ENCODE peak calls at places on chromosomes 11 and 22, in four cellular contexts. B is A549, M is K562, T is HepG2. W is an unnamed sample.

GRCh38 chr11:76315182-76315853 is 65.6 kb downstream of the THAP12 start:
- DNase-seq in M (no peak), B (no peak), T (no peak), W (no peak)

GRCh38 chr11:76201672-76202412 is 4.5 kb downstream of the WNT11 start:
- DNase-seq in B (no peak), T (no peak), M (no peak), W (no peak)

GRCh38 chr11:16126361-16126760 is 230.0 kb downstream of the SOX6 start:
- DNase-seq in T (peak; percentile 82), B (no peak), M (no peak), W (no peak)

GRCh38 chr11:9330387-9331384 is 16.3 kb upstream of the TMEM41B start:
- DNase-seq in M (no peak), T (no peak), B (no peak), W (no peak)

GRCh38 chr11:120555433-120555773 is 43.9 kb downstream of the GRIK4 start:
- DNase-seq in M (no peak), B (no peak), T (no peak), W (no peak)

GRCh38 chr22:11629661-11630385 is 3898.2 kb upstream of the OR11H1 start:
- DNase-seq in M (no peak), T (no peak), B (no peak), W (no peak)

GRCh38 chr11:46072172-46072964 is 48.9 kb downstream of the PHF21A start:
- DNase-seq in M (no peak), B (no peak), T (no peak), W (no peak)

GRCh38 chr22:19011075-19011474 is 75.0 kb upstream of the PRODH start:
- DNase-seq in B (no peak), M (no peak), T (no peak), W (no peak)

GRCh38 chr11:69696749-69697488 is 6.9 kb downstream of the FGF19 start:
- DNase-seq in M (no peak), T (no peak), B (no peak), W (no peak)

GRCh38 chr22:41021655-41022454 is 70.5 kb upstream of the EP300 start:
- DNase-seq in B (peak; percentile 41), M (peak; percentile 78), T (peak; percentile 36), W (peak; percentile 69)

GRCh38 chr11:119306373-119306890 is 10.5 kb downstream of the MCAM start:
- DNase-seq in M (no peak), B (no peak), T (no peak), W (no peak)

GRCh38 chr11:3169235-3169951 is 4.3 kb upstream of the OSBPL5 start:
- DNase-seq in T (no peak), M (peak; percentile 80), B (no peak), W (peak; percentile 52)

GRCh38 chr22:42439821-42440674 is 7.8 kb upstream of the NFAM1 start:
- DNase-seq in M (no peak), B (no peak), T (no peak), W (no peak)

DNA sequence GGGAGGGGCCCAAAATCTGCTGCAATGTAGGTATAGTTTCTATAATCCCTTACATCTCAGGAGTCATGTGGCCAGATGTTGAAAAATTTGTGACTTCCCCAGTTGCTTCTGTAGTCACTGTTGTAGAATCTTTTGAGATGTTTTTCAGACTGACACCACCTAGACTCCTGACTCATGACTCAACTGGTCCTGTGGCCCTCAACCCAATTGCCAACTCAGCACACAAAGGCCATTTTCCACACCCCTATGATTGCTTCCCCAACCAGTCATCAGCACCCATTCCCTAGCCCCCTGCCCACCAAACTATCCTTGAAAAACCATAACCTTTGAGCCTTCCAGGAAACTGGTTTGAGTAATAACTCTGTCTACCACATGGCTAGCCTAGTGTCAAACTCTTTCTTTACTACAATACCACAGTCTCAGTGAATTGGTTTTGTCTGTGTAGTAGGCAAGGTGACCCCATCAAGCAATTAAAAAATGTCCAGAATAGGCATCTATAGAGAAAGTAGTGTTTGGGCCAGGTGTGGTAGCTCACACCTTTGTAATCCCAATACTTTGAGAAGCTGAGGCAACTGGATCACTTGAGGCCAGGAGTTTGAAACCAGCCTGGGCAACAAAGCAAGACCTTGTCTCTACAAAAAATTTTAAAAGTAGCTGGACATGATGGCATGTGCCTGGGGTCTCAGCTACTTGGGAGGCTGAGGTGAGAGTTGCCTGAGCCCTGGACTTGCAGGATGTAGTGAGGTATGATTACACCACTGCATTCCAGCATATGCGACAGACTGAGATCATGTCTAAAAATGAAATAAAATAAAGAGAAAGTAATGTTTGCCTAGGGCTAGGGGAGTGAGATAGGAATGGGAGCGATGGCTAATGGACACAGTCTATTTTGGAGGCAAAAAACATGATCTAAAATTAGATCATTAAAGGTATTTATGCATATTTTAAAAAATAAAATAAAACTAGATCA is 24.1 kb upstream of the FEZ1 start:
- DNase-seq in T (no peak), B (no peak), M (no peak), W (no peak)
- TF ChIP-seq HMGXB4 in T (no peak), B (no peak), M (no peak), W (no peak)

DNA sequence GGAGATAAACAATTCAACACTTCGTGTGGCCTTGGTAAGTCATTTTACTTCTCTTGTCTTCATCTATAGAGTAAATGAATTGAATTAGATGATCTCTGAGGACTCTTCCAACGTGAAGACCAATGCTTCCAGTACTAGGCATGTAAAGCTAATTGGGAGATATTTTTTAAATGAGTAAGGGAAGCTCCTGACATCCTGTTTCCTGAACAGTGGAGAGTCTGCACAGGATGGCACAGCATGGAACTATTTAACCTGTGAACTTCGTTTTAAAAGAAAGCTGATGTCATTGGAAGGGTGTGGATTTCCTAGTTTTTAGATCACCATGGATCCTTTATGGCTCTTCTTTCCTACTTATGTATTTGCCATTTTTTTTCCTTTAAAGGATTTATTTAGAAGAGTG is 48.4 kb upstream of the HSD17B12 start:
- DNase-seq in B (no peak), T (no peak), M (no peak), W (no peak)
- TF ChIP-seq HMGXB4 in B (no peak), T (no peak), M (no peak), W (no peak)

GRCh38 chr22:25749420-25750169 is 7.6 kb downstream of the MYO18B start:
- DNase-seq in M (no peak), B (no peak), T (no peak), W (no peak)
- TF ChIP-seq HMGXB4 in M (no peak), B (no peak), T (no peak), W (no peak)

GRCh38 chr11:61071880-61072279 is 30.4 kb upstream of the CD5 start:
- DNase-seq in M (no peak), T (no peak), B (no peak), W (no peak)

GRCh38 chr11:61072316-61073109 is 29.8 kb upstream of the CD5 start:
- DNase-seq in T (no peak), B (no peak), M (no peak), W (no peak)

GRCh38 chr11:61069427-61069826 is 32.9 kb upstream of the CD5 start:
- DNase-seq in T (no peak), B (no peak), M (no peak), W (no peak)

GRCh38 chr11:61068581-61068980 is 33.7 kb upstream of the CD5 start:
- DNase-seq in B (no peak), T (no peak), M (no peak), W (no peak)

DNA sequence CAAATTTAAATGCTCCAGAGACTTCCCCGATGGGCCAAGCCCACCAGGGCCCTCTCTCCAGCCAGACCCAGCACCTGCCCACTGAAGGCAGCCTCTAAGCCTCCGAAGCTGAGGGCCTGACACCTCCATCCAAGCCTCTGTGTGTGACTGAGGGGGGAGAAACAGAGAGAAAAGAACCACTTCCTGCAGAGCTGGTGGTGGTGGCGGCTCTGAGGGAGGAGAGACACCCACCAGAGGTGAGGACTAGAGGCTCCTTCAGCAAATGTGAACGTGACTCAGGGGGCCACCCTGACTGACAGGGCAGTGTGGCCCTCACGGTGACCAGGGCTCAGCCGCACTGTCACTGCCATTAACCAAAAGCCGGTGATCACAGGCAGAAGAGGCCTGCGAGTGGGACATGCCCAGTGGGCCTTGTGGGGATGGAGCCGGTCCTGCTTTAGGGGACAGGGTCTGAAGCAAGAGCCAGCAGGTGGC is 31.0 kb upstream of the CD5 start:
- DNase-seq in B (no peak), M (no peak), T (no peak), W (no peak)
- TF ChIP-seq HMGXB4 in B (no peak), M (no peak), T (no peak), W (no peak)

DNA sequence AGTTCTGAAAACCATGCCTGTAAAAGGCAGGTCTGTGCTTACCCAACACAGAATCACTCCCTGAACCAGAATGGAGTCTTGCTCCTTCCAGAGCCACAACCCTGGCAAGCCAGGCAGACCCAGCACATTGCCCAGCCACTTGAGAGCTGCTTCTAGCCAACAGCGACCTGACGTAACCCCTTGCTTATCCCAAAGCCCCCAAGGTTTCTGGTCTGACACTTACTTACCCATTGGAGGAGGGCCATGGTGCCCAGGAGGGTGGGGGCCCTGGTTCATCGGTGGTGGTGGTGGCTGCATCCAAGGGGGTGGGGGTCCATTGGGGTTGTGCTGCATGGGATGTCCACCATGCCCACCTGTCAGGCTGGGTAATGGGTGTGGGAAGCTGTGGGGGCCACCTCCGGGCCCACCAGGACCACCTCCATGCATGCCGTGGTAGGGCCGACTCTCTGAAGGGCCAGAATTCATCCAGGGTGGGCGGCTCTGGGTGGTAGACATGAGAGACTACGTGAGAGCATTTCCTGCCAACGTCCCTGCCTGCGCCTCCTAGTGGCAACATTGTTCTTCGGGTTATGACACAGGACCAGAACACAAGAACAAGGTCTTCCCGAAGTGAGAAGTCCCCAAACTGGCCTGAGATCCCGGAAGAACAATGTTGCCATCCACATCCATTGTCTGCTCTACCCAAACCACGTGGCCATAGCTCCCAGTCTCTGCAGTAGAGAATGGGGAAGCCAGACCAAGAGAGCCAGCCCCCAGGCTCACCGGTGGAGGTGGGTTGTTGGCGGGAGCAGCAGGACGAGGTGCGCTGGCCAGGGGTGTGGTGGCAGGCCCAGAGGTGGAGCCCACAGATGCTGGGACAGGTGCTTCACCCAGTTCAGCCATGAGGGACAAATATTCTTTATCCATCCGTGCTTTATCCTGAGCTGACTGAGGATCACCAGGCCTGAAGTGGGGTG is 7.8 kb upstream of the PYGM start:
- DNase-seq in T (peak; percentile 67), B (no peak), M (no peak), W (peak; percentile 88)
- TF ChIP-seq HMGXB4 in T (no peak), B (no peak), M (no peak), W (no peak)

GRCh38 chr11:63916837-63917684 is at the start of gene RCOR2:
- DNase-seq in T (peak; percentile 70), M (peak; percentile 92), B (peak; percentile 87), W (peak; percentile 81)
- TF ChIP-seq HMGXB4 in T (peak; percentile 59), M (no peak), B (no peak), W (no peak)

DNA sequence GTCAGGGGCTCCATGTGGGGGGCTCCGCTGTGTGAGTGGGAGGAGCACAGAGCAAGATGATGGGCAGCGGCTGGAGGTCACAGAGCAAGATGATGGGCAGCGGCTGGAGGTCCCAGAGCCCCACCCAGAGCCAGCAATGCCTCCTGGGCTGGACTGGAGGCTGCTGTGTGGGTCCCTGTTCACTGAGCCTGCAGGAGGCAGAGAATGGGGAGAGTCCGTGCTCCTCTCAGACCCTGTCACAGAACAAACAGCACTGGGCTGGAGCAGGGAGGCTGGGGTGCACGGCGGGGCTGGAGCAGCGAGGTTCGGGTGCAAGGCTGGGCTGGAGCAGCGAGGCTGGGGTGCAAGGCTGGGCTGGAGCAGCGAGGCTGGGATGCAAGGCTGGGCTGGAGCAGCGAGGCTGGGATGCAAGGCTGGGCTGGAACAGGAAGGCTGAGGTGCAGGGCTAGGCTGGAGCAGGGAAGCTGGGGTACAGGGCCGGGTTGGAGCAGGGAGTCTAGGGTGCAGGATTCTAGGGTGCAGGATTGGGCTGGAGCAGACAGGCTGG is 198.6 kb downstream of the BRD1 start:
- DNase-seq in M (no peak), T (no peak), B (no peak), W (no peak)
- TF ChIP-seq HMGXB4 in M (no peak), T (no peak), B (no peak), W (no peak)

GRCh38 chr11:60370252-60370810 is 8.0 kb upstream of the MS4A7 start:
- DNase-seq in T (no peak), M (no peak), B (no peak), W (no peak)
- TF ChIP-seq HMGXB4 in T (no peak), M (no peak), B (no peak), W (no peak)

W was measured in WTC11.